ENCODE peak calls at places on chromosomes 6 and 20, in four cellular contexts. J is endothelial cell of umbilical vein, S is mammary epithelial cell, N is neuronal stem cell. P is an unnamed sample.

GRCh38 chr6:87139236-87139635 is 16.1 kb upstream of the ZNF292 start:
- DNase-seq in J (peak; percentile 61), S (peak; percentile 40), N (no peak), P (peak; percentile 36)

GRCh38 chr20:2220298-2220697 is 75.5 kb upstream of the TGM3 start:
- DNase-seq in J (no peak), S (no peak), N (no peak), P (no peak)

GRCh38 chr6:30060634-30060981 is 457 bp upstream of the POLR1H start:
- DNase-seq in J (no peak), S (peak; percentile 22), N (no peak), P (no peak)

GRCh38 chr6:16292942-16293341 is 54.6 kb downstream of the GMPR start:
- DNase-seq in J (no peak), S (no peak), N (no peak), P (no peak)

GRCh38 chr6:5471637-5472430 is 210.5 kb downstream of the FARS2 start:
- DNase-seq in J (peak; percentile 20), S (no peak), N (peak; percentile 78), P (peak; percentile 52)

GRCh38 chr6:159682265-159682664 is 10.8 kb downstream of the SOD2 start:
- DNase-seq in J (no peak), S (no peak), N (no peak), P (no peak)

GRCh38 chr6:5361371-5361770 is 100.1 kb downstream of the FARS2 start:
- DNase-seq in J (peak; percentile 96), S (no peak), N (no peak), P (peak; percentile 44)

GRCh38 chr6:139448094-139448649 is 73.7 kb upstream of the CITED2 start:
- DNase-seq in J (no peak), S (no peak), N (no peak), P (no peak)

GRCh38 chr20:64256282-64256947 is 867 bp downstream of the PCMTD2 start:
- DNase-seq in J (peak; percentile 7), S (no peak), N (no peak), P (no peak)

GRCh38 chr6:35392111-35392702 is 49.8 kb downstream of the PPARD start:
- DNase-seq in J (no peak), S (peak; percentile 94), N (no peak), P (peak; percentile 39)

GRCh38 chr6:148771212-148771601 is 24.4 kb downstream of the UST start:
- DNase-seq in J (no peak), S (no peak), N (no peak), P (no peak)

GRCh38 chr20:478949-479429 is 16.7 kb upstream of the TBC1D20 start:
- DNase-seq in J (peak; percentile 70), S (peak; percentile 47), N (peak; percentile 14), P (peak; percentile 84)

GRCh38 chr6:76592561-76592960 is 520.1 kb upstream of the IMPG1 start:
- DNase-seq in J (peak; percentile 38), S (no peak), N (no peak), P (no peak)

GRCh38 chr6:13177617-13178506 is 150.5 kb downstream of the TBC1D7 start:
- DNase-seq in J (peak; percentile 5), S (no peak), N (no peak), P (no peak)

GRCh38 chr20:51578145-51578459 is 35.6 kb upstream of the NFATC2 start:
- DNase-seq in J (no peak), S (no peak), N (no peak), P (no peak)

GRCh38 chr6:144951730-144952437 is 666.7 kb downstream of the UTRN start:
- DNase-seq in J (no peak), S (no peak), N (no peak), P (no peak)

GRCh38 chr6:106082735-106083398 is 3.3 kb upstream of the PRDM1 start:
- DNase-seq in J (no peak), S (peak; percentile 83), N (no peak), P (peak; percentile 76)

GRCh38 chr6:82057846-82058554 is 189.5 kb downstream of the IBTK start:
- DNase-seq in J (peak; percentile 84), S (peak; percentile 33), N (no peak), P (peak; percentile 77)

GRCh38 chr6:108222504-108222903 is 38.3 kb downstream of the SNX3 start:
- DNase-seq in J (peak; percentile 46), S (no peak), N (no peak), P (peak; percentile 39)

GRCh38 chr6:16248271-16248670 is 9.9 kb downstream of the GMPR start:
- DNase-seq in J (no peak), S (no peak), N (no peak), P (no peak)

GRCh38 chr6:28719275-28719940 is 193.7 kb downstream of the GPX5 start:
- DNase-seq in J (peak; percentile 12), S (peak; percentile 63), N (no peak), P (peak; percentile 18)

GRCh38 chr6:101803146-101803545 is 409.6 kb downstream of the GRIK2 start:
- DNase-seq in J (no peak), S (no peak), N (no peak), P (peak; percentile 66)

DNA sequence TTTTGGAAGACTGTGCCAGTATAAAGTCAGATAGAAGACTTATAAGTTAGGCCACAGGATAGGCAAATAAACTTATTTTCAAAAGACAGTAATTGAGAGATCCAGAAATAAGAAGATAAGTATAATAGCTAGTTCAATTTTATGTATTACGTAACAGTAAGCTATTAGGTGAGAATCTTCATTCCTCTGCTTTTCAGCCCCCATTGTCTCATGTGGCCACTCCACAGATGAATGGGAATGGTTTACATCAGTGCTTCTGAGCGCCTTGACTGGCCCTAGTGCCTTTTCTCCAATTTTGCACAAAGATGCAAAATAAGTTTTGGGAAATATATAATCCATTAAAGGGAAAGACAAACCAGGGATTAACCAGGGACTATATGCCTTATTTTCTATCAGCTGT is 550.5 kb downstream of the MMUT start:
- DNase-seq in J (no peak), S (no peak), N (no peak), P (no peak)
- H3K4me3 ChIP-seq in J (no peak overlapping the region), S (no peak overlapping the region), N (no peak overlapping the region), P (no peak overlapping the region)

GRCh38 chr20:58251979-58252591 is 23.6 kb upstream of the ANKRD60 start:
- DNase-seq in J (peak; percentile 80), S (peak; percentile 85), N (no peak), P (peak; percentile 88)
- H3K9ac ChIP-seq in J (no peak overlapping the region), S (no peak overlapping the region), N (no peak overlapping the region), P (no peak overlapping the region)

GRCh38 chr6:20900396-20901160 is 366.3 kb downstream of the CDKAL1 start:
- DNase-seq in J (no peak), S (no peak), N (no peak), P (no peak)
- H3K4me3 ChIP-seq in J (no peak overlapping the region), S (no peak overlapping the region), N (no peak overlapping the region), P (no peak overlapping the region)

GRCh38 chr20:38732981-38733380 is 8.7 kb downstream of the SLC32A1 start:
- DNase-seq in J (no peak), S (no peak), N (no peak), P (no peak)

GRCh38 chr20:38729767-38730166 is 5.5 kb downstream of the SLC32A1 start:
- DNase-seq in J (no peak), S (no peak), N (no peak), P (no peak)

GRCh38 chr20:38730167-38730988 is 6.1 kb downstream of the SLC32A1 start:
- DNase-seq in J (no peak), S (no peak), N (no peak), P (no peak)

GRCh38 chr20:38730989-38731737 is 6.9 kb downstream of the SLC32A1 start:
- DNase-seq in J (peak; percentile 60), S (peak; percentile 53), N (peak; percentile 83), P (peak; percentile 31)

DNA sequence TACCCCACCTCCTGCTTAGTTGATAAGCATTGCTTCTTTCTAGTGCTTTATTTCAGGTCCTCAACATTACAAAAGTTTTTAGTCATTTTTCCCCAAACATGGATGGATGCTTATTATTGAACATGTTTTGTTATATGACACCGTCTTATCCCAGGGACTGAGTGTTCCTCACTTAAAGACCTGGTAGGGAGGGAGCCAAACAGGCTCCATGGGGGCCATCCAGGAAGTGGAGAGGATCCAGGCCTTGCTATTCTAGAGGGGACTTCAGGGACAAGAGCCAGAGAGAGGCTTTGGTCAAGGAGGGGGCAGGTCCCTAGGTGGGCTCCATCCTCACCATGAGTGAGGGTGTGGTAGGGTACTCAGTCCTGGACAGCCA is 7.4 kb downstream of the SLC32A1 start:
- DNase-seq in J (no peak), S (no peak), N (no peak), P (no peak)
- H3K9ac ChIP-seq in J (no peak overlapping the region), S (no peak overlapping the region), N (no peak overlapping the region), P (no peak overlapping the region)

GRCh38 chr20:63130654-63131577 is 85.0 kb downstream of the YTHDF1 start:
- DNase-seq in J (no peak), S (no peak), N (no peak), P (no peak)
- H3K4me3 ChIP-seq in J (no peak overlapping the region), S (no peak overlapping the region), N (no peak overlapping the region), P (no peak overlapping the region)

P was measured in fibroblast of lung.